ENCODE peak calls at places on chromosomes 13 and 19, in six cellular contexts. P, V, E, N, Q and K are unnamed samples.

GRCh38 chr13:26758496-26759155 is 2.0 kb downstream of the GPR12 start:
- DNase-seq in P (no peak), V (no peak), N (no peak), Q (no peak), E (no peak), K (no peak)

GRCh38 chr19:10471909-10472308 is 31.2 kb downstream of the KEAP1 start:
- DNase-seq in E (peak), Q (peak), N (no peak), P (no peak), V (peak), K (no peak)

GRCh38 chr19:47097396-47098217 is 16.0 kb downstream of the ZC3H4 start:
- DNase-seq in E (peak), Q (no peak), N (peak), V (no peak), P (no peak), K (peak)

GRCh38 chr13:45521292-45521691 is 56.6 kb downstream of the COG3 start:
- DNase-seq in E (peak), N (no peak), P (no peak), V (no peak), Q (peak), K (no peak)

GRCh38 chr19:35559781-35560180 is 3.7 kb downstream of the ATP4A start:
- DNase-seq in E (no peak), V (no peak), P (no peak), N (no peak), Q (no peak), K (no peak)

GRCh38 chr13:84606616-84607015 is 724.3 kb upstream of the SLITRK1 start:
- DNase-seq in N (no peak), E (peak), Q (no peak), P (no peak), V (no peak), K (no peak)

GRCh38 chr19:38386300-38386967 is 1.4 kb downstream of the GGN start:
- DNase-seq in N (no peak), Q (no peak), V (no peak), E (no peak), P (peak), K (no peak)

GRCh38 chr19:3775831-3776230 is 3.8 kb upstream of the RAX2 start:
- DNase-seq in Q (no peak), V (no peak), E (no peak), N (no peak), P (no peak), K (no peak)

GRCh38 chr19:38358071-38358470 is 16.3 kb upstream of the PSMD8 start:
- DNase-seq in P (no peak), E (no peak), V (no peak), N (no peak), Q (no peak), K (no peak)

GRCh38 chr13:49643003-49643651 is 14.8 kb downstream of the ARL11 start:
- DNase-seq in P (no peak), Q (no peak), N (no peak), V (no peak), E (no peak), K (no peak)

GRCh38 chr13:47418206-47418920 is 521.5 kb upstream of the HTR2A start:
- DNase-seq in N (no peak), E (no peak), V (no peak), Q (no peak), P (no peak), K (no peak)

GRCh38 chr19:41443813-41444455 is 978 bp downstream of the ERICH4 start:
- DNase-seq in V (no peak), E (no peak), Q (no peak), N (no peak), P (no peak), K (no peak)

GRCh38 chr19:4473011-4473410 is 914 bp downstream of the HDGFL2 start:
- DNase-seq in V (no peak), E (no peak), N (no peak), P (peak), Q (no peak), K (no peak)

GRCh38 chr13:111911754-111912452 is 155.0 kb upstream of the SOX1 start:
- DNase-seq in P (no peak), E (no peak), Q (no peak), N (no peak), V (no peak), K (no peak)

GRCh38 chr13:111503905-111504695 is 183.7 kb downstream of the TEX29 start:
- DNase-seq in E (no peak), P (no peak), N (no peak), Q (no peak), V (no peak), K (no peak)

GRCh38 chr13:40399756-40400155 is 266.7 kb downstream of the FOXO1 start:
- DNase-seq in E (no peak), Q (no peak), N (no peak), P (no peak), V (no peak), K (no peak)

GRCh38 chr19:14575428-14575980 is 3.6 kb upstream of the NDUFB7 start:
- DNase-seq in P (no peak), N (no peak), Q (no peak), V (no peak), E (peak), K (no peak)

GRCh38 chr13:77637583-77637982 is 59.9 kb upstream of the SLAIN1 start:
- DNase-seq in P (peak), Q (no peak), E (no peak), N (no peak), V (no peak), K (no peak)

GRCh38 chr13:27170221-27170520 is 1.4 kb downstream of the USP12 start:
- DNase-seq in E (no peak), Q (peak), N (no peak), P (no peak), V (no peak), K (no peak)

GRCh38 chr13:51849145-51850101 is 4.4 kb upstream of the TMEM272 start:
- DNase-seq in V (peak), P (peak), N (no peak), Q (peak), E (peak), K (no peak)

GRCh38 chr13:29594310-29594709 is 1.2 kb downstream of the SLC7A1 start:
- DNase-seq in V (peak), Q (peak), P (peak), N (no peak), E (peak), K (no peak)

GRCh38 chr13:40874138-40874776 is 84.8 kb downstream of the SLC25A15 start:
- DNase-seq in V (no peak), E (no peak), Q (no peak), P (no peak), N (no peak), K (no peak)

GRCh38 chr13:21998279-21998678 is 327.4 kb downstream of the FGF9 start:
- DNase-seq in P (peak), V (no peak), E (no peak), N (no peak), Q (no peak), K (no peak)

GRCh38 chr13:97125051-97125809 is 96.9 kb upstream of the MBNL2 start:
- DNase-seq in P (peak), Q (peak), E (peak), N (no peak), V (peak), K (no peak)

GRCh38 chr19:53875602-53876340 is 6.2 kb upstream of the PRKCG start:
- DNase-seq in V (no peak), Q (no peak), P (no peak), N (no peak), E (no peak), K (no peak)

GRCh38 chr13:40812724-40813445 is 23.5 kb downstream of the SLC25A15 start:
- DNase-seq in P (no peak), Q (peak), E (peak), N (no peak), V (peak), K (no peak)

GRCh38 chr13:83168575-83168974 is 713.7 kb downstream of the SLITRK1 start:
- DNase-seq in P (no peak), Q (peak), N (no peak), V (no peak), E (no peak), K (no peak)

GRCh38 chr13:100389617-100390016 is 199.0 kb downstream of the GGACT start:
- DNase-seq in V (no peak), Q (no peak), N (no peak), E (no peak), P (no peak), K (no peak)

GRCh38 chr19:17605761-17606745 is 50.6 kb downstream of the COLGALT1 start:
- DNase-seq in Q (peak), E (peak), P (peak), N (peak), V (peak), K (peak)
- H3K27ac ChIP-seq in Q (no peak), E (no peak), P (no peak), N (peak), V (peak), K (no peak)

GRCh38 chr13:23445794-23446193 is 12.3 kb upstream of the SACS start:
- DNase-seq in P (no peak), Q (no peak), E (no peak), N (no peak), V (no peak), K (no peak)

GRCh38 chr13:23443110-23443509 is 9.6 kb upstream of the SACS start:
- DNase-seq in Q (no peak), N (no peak), V (no peak), P (no peak), E (no peak), K (no peak)

GRCh38 chr13:23447927-23448326 is 14.4 kb upstream of the SACS start:
- DNase-seq in P (no peak), N (no peak), Q (peak), E (peak), V (no peak), K (no peak)

GRCh38 chr13:23440821-23441608 is 7.5 kb upstream of the SACS start:
- DNase-seq in V (peak), N (no peak), E (no peak), Q (peak), P (no peak), K (no peak)

GRCh38 chr13:23443878-23444277 is 10.4 kb upstream of the SACS start:
- DNase-seq in P (no peak), Q (no peak), N (no peak), E (no peak), V (no peak), K (no peak)
- H3K27ac ChIP-seq in P (no peak), Q (no peak), N (no peak), E (no peak), V (no peak), K (no peak)

GRCh38 chr19:896999-897398 is 3.7 kb downstream of the RNU6-9 start:
- DNase-seq in Q (no peak), N (no peak), E (no peak), V (no peak), P (no peak), K (no peak)

GRCh38 chr19:899363-900301 is 6.3 kb downstream of the RNU6-9 start:
- DNase-seq in V (no peak), Q (no peak), E (no peak), N (no peak), P (no peak), K (no peak)

GRCh38 chr19:897442-898039 is 4.3 kb downstream of the RNU6-9 start:
- DNase-seq in N (no peak), V (no peak), Q (no peak), E (no peak), P (peak), K (no peak)

GRCh38 chr19:900302-901111 is 7.2 kb downstream of the RNU6-9 start:
- DNase-seq in P (no peak), Q (no peak), V (peak), E (no peak), N (no peak), K (no peak)

DNA sequence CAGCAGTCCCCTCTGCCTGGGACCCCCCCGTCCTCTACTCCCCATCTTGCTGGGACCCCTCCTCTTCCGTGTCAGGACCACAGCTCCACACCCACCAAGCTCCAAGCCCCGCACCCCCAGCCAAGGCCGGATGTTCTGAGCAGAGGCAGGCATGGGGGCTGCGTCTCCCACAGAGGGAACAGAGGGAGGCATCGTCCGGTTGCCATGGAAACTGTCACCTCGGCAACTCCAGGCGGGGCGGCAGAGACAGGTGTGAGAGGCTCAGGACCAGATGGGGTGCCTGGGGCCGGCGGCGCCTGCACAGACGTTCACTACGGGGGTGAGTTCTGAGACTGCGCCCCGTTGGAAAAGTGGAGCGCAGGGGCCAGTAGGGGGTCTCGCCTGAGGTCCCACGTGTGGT is 5.4 kb downstream of the RNU6-9 start:
- DNase-seq in V (no peak), Q (no peak), P (peak), E (no peak), N (no peak), K (no peak)
- H3K27ac ChIP-seq in V (no peak), Q (no peak), P (no peak), E (no peak), N (no peak), K (no peak)

GRCh38 chr19:16381756-16382401 is 57.3 kb downstream of the KLF2 start:
- DNase-seq in N (peak), E (peak), V (no peak), P (no peak), Q (no peak), K (peak)
- H3K27ac ChIP-seq in N (peak), E (peak), V (no peak), P (no peak), Q (no peak), K (no peak)

DNA sequence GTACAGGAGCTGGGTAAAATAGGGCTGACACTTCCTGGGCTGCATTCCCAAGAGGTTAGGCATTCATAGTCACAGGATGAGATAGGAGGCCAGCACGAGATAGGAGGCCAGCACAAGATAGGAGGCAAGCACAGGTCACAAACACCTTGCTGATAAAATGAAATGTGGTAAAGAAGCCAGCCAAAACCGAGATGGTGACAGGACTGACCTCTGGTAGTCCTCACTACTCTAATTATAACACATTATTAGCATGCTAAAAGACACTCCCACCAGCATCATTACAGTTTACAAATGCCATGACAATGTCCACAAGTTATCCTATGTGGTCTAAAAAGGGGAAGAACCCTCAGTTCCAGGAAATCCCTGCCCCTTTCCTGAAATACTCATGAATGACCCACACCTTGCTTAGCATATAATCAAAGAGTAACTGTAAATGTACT is 20.9 kb upstream of the IGSF23 start:
- DNase-seq in E (no peak), V (peak), Q (no peak), N (no peak), P (no peak), K (no peak)
- H3K27ac ChIP-seq in E (no peak), V (peak), Q (no peak), N (no peak), P (no peak), K (no peak)

DNA sequence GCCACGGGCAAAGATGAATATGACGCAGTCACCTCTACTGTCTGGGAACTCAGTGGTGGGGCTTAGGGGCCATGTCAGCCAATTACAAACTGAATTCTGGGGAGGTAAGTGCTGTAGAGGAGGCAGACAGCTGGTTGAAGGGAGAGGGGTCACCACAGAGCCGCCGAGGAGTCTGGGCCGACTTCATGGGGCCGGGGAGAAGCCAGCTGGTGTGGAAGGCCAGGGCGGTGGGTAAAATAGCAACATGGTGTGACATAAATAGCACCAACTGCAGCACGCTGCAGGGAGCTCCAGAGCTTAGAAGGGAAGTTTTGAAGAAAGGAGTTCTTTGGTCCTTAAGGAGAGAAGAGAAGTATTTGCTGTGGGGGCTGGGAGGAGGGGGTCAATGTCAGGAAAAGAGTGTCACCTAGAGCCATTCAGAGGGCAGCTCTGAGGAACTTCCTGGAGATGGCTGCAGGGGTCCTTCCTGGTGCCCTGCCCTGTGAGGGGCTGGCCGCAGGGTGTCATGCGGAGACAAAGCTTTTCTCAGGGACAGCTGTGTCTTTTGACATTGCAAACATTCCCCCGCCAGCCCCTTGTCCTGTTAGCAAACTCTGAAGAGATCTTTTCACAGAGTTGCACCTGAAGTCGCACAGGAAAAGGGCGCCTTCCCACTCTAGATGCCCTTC is 6.4 kb downstream of the METTL21C start:
- DNase-seq in P (peak), E (no peak), V (no peak), N (no peak), Q (no peak), K (no peak)
- H3K27ac ChIP-seq in P (no peak), E (no peak), V (no peak), N (no peak), Q (no peak), K (no peak)

DNA sequence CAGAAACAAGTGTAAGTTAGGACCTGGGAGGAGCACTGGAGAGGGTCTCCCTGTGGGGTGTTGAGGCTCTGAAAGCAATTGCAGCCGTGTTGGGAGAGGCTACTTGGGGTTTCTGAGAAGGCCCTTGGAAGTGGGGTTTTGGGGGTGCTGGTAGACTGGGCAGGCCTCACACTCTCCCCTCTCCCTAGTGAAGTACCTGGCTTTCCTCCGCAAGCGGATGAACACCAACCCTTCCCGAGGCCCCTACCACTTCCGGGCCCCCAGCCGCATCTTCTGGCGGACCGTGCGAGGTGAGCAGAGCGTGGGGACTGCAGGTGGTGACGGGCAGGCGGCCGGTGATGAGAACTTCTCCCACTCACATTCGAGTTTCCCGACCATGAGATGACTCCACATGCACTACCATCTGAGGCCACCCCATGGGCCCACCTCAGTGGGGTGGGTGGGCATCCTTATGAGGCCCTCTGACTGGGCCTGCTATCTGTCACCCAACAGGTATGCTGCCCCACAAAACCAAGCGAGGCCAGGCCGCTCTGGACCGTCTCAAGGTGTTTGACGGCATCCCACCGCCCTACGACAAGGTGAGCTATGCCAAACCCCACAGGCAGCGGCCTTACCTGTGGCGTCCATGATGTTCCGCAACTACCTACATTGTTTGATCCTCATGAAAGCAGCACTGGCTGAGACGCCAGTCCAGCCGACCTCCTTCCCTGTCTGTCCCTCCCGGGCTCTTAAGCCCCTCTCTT is 3.0 kb downstream of the RPL13A start:
- DNase-seq in V (no peak), E (no peak), N (no peak), Q (no peak), P (no peak), K (no peak)
- H3K27ac ChIP-seq in V (peak), E (peak), N (no peak), Q (peak), P (peak), K (no peak)